ENCODE peak calls at places on chromosome X, in seven cellular contexts. G is fibroblast of lung, H is mammary epithelial cell, D is hepatocyte, O is GM12878, P is neural progenitor cell, V is endothelial cell of umbilical vein. A is an unnamed sample.

GRCh38 chrX:18210470-18210869 is 10.2 kb downstream of the BEND2 start:
- DNase-seq in G (peak), H (no peak), D (no peak), O (no peak), P (no peak), V (no peak), A (peak)

GRCh38 chrX:13266641-13267420 is 53.0 kb downstream of the ATXN3L start:
- DNase-seq in G (no peak), H (peak), D (no peak), O (no peak), P (peak), V (no peak), A (no peak)

GRCh38 chrX:119343856-119344255 is 55.3 kb upstream of the SLC25A43 start:
- DNase-seq in G (no peak), H (peak), D (peak), O (no peak), P (no peak), V (no peak), A (no peak)

GRCh38 chrX:104310084-104310483 is 55.4 kb upstream of the ESX1 start:
- DNase-seq in G (peak), H (peak), D (no peak), O (no peak), P (no peak), V (peak), A (no peak)

GRCh38 chrX:127030011-127030738 is 210.6 kb downstream of the PRR32 start:
- DNase-seq in G (no peak), H (no peak), D (no peak), O (no peak), P (no peak), V (no peak), A (no peak)

GRCh38 chrX:38805294-38806053 is 4.2 kb downstream of the MID1IP1 start:
- DNase-seq in G (peak), H (peak), D (peak), O (no peak), P (peak), V (peak), A (no peak)

GRCh38 chrX:82813671-82814078 is 694.4 kb upstream of the POU3F4 start:
- DNase-seq in G (peak), H (peak), D (peak), O (no peak), P (no peak), V (peak), A (no peak)

GRCh38 chrX:126820700-126821420 is 1.3 kb downstream of the PRR32 start:
- DNase-seq in G (no peak), H (no peak), D (no peak), O (no peak), P (peak), V (no peak), A (no peak)

GRCh38 chrX:10832103-10832502 is 211.7 kb upstream of the MID1 start:
- DNase-seq in G (no peak), H (no peak), D (no peak), O (no peak), P (no peak), V (no peak), A (no peak)

GRCh38 chrX:74277846-74278245 is 26.1 kb upstream of the ZCCHC13 start:
- DNase-seq in G (no peak), H (no peak), D (no peak), O (no peak), P (no peak), V (no peak), A (no peak)

DNA sequence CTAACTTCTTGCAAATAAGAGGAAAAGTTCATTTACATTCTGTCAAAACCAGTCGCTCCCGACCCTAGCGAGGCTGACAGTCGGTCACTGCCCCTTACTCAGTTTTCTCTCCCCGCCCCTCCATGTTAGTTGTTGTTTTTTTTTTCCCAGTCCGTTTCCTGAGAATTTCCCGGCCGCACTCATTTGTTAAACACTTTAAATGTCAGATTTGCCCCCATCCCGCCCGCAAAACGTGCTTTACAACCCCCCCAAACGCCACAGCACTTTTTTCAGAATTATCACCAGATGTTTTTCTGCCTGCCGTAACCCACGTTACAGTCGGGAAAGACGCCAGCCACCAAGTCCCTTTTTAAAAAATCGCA is 88.9 kb downstream of the HPRT1 start:
- DNase-seq in G (no peak), H (no peak), D (no peak), O (no peak), P (no peak), V (no peak), A (no peak)
- TF ChIP-seq EZH2 in G (no peak), H (no peak), D (peak), O (no peak), P (no peak), V (no peak), A (no peak)

DNA sequence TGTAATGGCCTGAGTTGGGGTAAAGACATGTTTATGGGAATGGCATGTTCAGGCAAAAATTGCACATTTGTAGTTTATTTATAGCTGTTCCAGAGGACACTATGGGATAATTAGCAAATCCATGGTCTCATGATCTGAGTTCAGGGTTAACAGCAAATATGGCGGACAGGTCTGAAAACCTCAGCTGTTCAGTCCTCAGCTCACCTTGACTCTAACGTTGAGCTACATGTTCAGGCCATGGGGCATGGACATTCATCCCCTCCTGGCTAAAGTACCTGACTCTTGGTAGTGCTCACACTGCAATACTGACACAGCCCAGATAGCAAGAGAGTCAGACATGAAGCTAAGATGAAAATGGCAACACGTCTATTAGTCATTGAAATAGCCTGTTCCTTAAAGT is 161.6 kb upstream of the GPC4 start:
- DNase-seq in G (no peak), H (no peak), D (no peak), O (no peak), P (no peak), V (no peak), A (no peak)
- H3K4me3 ChIP-seq in G (no peak), H (no peak), D (no peak), O (no peak), P (no peak), V (no peak), A (no peak)

DNA sequence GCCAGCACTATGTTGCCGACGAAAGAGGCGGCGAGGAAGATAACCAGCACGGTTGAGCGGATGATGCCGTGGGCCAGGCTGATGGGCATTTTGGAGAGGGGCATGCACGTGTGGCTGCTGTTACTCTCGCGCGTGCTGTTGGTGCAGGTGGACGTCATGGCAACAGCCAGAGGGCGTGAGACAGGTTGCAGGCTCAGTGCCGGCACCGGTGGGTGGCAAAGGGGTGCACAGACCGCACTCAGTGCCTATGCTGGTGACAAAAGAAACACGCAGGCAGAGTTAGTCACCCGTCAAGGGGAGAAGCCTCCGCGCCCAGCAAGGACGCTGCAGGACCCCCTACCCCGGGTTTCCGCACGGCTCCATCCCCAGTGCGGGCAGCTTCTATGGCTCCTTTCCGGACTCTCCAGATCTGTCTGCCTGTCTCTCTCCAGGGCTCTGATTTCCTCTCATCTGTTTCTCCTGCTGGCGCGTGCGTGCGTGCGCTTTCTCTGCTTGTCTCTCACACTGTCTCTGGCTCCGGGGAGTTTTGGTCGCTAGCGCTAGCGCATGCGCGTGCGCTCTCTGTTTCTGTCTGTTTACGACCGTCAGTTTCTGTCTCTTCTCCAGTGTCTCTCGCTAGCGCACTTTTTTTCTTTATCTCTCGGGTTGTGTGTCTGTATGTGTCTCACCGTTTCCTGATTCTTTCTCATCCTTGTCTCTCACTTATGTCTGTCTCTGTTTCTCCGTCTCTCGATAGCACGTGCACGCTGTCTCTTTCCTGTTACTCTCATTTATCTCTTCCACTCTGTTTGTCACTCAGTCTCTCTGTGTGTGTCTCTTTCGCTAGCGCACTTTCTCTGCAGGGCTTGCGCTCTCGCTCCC is 2.0 kb downstream of the GPR101 start:
- DNase-seq in G (peak), H (peak), D (peak), O (peak), P (peak), V (peak), A (peak)
- TF ChIP-seq EZH2 in G (no peak), H (no peak), D (no peak), O (no peak), P (no peak), V (no peak), A (no peak)

DNA sequence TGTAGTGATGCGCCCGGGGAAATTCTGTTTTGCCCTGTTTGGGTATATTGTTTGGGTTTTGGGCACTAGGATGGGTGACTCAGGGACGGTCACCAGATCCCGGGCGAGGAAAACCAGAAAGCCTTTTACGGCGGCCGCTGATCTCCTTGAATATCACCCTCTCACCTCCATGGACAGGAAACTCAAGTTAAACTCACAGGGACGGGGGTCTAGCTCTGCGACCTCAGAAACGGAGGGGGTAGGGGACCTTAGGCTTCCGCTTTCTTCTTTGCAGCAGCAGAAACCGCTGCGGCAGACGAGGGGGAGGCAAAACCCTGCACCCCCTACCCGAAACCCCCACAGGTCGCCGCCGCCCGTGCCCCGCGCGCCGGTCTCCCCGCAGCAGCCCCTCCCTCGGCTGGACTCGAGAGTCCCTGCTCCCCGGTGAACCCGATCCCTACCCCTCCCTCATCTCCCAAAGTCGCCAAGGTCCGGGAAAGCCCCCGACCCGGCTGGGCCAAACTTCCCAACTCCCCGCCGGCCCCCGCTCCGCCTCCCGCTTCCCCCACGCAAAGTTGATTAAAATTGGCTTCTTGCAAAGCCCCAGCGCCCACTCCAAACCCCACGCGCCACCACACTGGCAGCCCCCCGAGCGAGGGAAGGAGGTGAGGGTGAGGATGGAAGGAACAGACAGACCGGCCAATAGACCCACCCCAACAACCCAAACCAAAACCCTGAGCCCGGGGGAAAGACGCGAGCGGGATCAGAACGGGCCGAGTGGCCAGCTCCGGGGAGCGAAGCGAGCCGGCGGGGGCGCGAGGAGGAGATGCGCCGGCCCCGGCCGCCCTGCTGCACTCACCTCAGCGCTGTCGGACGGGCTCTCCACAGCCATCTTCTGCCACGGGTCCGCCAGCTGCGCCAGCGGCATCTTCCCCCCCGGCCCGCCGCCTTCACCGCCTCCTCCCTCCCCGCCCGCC is 705 bp downstream of the RPS6KA3 start:
- DNase-seq in G (no peak), H (peak), D (peak), O (no peak), P (peak), V (peak), A (no peak)
- H3K4me3 ChIP-seq in G (peak), H (peak), D (peak), O (peak), P (peak), V (peak), A (peak)

GRCh38 chrX:107775000-107775733 is 420 bp downstream of the TSC22D3 start:
- DNase-seq in G (no peak), H (no peak), D (peak), O (no peak), P (peak), V (no peak), A (no peak)
- TF ChIP-seq EZH2 in G (peak), H (no peak), D (no peak), O (no peak), P (peak), V (no peak), A (no peak)

GRCh38 chrX:14872355-14872754 is 514 bp downstream of the FANCB start:
- DNase-seq in G (no peak), H (no peak), D (no peak), O (no peak), P (no peak), V (no peak), A (no peak)
- H3K4me3 ChIP-seq in G (peak), H (peak), D (no peak), O (peak), P (peak), V (peak), A (peak)

GRCh38 chrX:105820247-105820646 is 2.1 kb upstream of the NRK start:
- DNase-seq in G (no peak), H (no peak), D (no peak), O (no peak), P (peak), V (no peak), A (no peak)

GRCh38 chrX:105821471-105822081 is 763 bp upstream of the NRK start:
- DNase-seq in G (peak), H (no peak), D (peak), O (no peak), P (peak), V (peak), A (no peak)

GRCh38 chrX:105816517-105816916 is 5.8 kb upstream of the NRK start:
- DNase-seq in G (no peak), H (no peak), D (no peak), O (no peak), P (no peak), V (no peak), A (no peak)

GRCh38 chrX:105823092-105823454 is 734 bp downstream of the NRK start:
- DNase-seq in G (no peak), H (no peak), D (no peak), O (no peak), P (no peak), V (no peak), A (no peak)

DNA sequence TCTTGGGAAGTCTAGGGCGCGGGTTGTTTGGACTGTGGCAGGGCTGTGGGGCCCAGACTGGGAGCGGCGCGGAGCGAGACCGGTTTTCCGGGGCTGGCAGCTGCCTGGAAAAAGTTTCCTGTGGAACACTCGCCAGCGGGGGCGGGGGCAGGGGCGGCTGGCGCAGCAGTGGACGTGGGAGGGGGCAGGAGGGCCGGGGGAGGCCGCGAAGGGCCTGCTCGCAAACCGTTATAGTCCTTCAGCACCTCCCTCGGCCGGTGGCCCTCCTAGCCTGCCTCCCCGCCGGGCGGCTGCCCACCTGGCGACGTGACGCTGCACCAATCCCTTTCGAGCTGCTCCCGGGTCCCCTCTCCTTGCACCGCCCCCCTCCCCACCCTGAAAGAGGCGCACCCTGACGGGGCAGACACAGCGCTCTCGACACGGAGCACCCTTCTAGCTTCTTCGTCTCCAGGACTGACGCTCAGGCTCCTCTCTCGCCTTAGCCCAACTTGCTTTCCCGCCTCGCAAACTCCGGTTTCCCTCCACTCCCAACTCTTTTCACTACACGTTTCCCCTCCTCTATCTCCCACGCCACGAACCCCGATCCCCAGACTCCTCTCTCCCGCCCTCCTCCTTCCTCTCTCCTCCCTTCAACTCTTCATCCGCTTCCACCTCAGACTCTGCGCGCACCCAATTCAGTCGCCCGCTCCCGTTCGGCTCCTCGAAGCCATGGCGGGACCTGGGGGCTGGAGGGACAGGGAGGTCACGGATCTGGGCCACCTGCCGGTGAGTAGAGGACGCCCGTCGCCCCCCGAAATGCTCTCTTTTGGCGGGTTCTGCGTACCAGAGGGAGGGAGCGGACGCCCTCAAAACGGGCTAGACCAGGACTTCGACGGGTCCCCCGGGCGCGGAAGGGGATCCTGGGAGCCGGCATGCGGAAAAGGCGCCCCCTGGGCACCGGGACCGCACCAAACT is at the start of gene NRK:
- DNase-seq in G (peak), H (no peak), D (peak), O (no peak), P (peak), V (peak), A (no peak)
- TF ChIP-seq EZH2 in G (no peak), H (no peak), D (no peak), O (no peak), P (peak), V (no peak), A (no peak)

GRCh38 chrX:49187526-49187925 is 1.4 kb upstream of the PRICKLE3 start:
- DNase-seq in G (no peak), H (no peak), D (no peak), O (no peak), P (peak), V (no peak), A (no peak)

GRCh38 chrX:49184294-49185061 is 1.7 kb downstream of the PRICKLE3 start:
- DNase-seq in G (peak), H (peak), D (peak), O (no peak), P (peak), V (peak), A (peak)

GRCh38 chrX:49185062-49185394 is 1.1 kb downstream of the PRICKLE3 start:
- DNase-seq in G (no peak), H (no peak), D (no peak), O (no peak), P (no peak), V (no peak), A (no peak)

GRCh38 chrX:49187028-49187394 is 838 bp upstream of the PRICKLE3 start:
- DNase-seq in G (no peak), H (no peak), D (no peak), O (no peak), P (no peak), V (no peak), A (no peak)

DNA sequence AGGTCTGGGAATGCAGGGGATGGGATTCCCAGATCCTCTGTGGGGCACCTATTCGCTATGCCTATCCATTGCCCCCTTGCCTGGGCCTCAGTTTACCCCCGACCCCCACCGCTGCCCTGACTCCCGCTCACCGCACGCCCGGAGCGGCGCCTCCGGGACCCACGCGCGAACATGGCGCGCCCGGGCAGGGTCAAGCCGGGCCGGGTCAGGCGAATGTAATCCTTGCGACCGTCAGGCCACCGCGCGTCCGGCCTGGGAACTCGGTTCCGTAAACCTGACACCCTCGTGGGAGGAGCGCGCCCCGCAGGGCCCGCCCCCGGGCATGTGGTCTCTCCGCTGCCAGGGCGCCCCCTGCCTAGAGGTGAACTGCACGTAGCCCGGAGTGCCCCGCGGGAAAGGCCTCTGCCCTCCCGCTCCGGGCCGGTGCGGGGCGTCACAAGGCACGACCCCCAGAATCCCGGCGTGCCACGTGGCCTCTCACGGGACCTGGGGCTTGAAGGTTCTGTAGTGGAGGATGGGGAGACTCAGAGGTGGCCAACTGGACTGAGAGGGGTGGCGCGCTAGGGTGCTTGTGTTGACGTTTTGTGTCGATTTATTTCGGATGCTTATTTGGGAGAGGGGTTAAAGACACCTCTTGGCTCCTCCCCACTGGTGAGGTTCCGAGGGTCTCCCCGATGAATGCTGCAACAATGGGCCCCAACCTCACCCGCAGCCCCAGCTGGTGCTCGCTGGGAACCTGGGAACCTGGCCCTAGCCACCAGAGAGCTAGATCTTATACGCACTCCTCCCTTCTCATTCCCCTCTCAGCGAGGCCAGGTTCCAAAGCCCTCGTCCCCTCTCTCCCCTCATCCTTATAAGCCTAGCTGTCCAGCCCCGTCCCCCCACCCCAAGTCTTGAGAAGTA is at the start of gene PRICKLE3:
- DNase-seq in G (peak), H (peak), D (peak), O (no peak), P (peak), V (peak), A (no peak)
- H3K4me3 ChIP-seq in G (peak), H (peak), D (peak), O (peak), P (peak), V (peak), A (peak)

A was measured in SK-N-MC.